ENCODE peak calls at places on chromosomes 13 and 19, in nine cellular contexts. Y, Q, N, E, R, H, B, P and C are unnamed samples.

GRCh38 chr19:5093953-5094718 is 125.2 kb downstream of the KDM4B start:
- DNase-seq in Y (no peak), Q (peak; percentile 48), N (no peak), E (no peak), R (no peak), H (no peak), B (no peak), P (no peak), C (no peak)

GRCh38 chr19:10151521-10151920 is 31.8 kb upstream of the EIF3G start:
- DNase-seq in Y (no peak), Q (no peak), N (no peak), E (no peak), R (no peak), H (no peak), B (no peak), P (no peak), C (no peak)

GRCh38 chr19:8355631-8356402 is 8.1 kb upstream of the ANGPTL4 start:
- DNase-seq in Y (no peak), Q (no peak), N (no peak), E (no peak), R (peak; percentile 99), H (no peak), B (no peak), P (peak; percentile 99), C (no peak)

GRCh38 chr13:97018029-97018819 is 23.9 kb upstream of the OXGR1 start:
- DNase-seq in Y (no peak), Q (peak; percentile 47), N (no peak), E (no peak), R (peak; percentile 73), H (peak; percentile 35), B (no peak), P (peak; percentile 66), C (peak; percentile 37)

GRCh38 chr13:100815476-100816046 is 141.0 kb upstream of the TMTC4 start:
- DNase-seq in Y (no peak), Q (no peak), N (no peak), E (peak; percentile 3), R (no peak), H (no peak), B (no peak), P (no peak), C (no peak)

GRCh38 chr13:24348797-24349515 is 39.6 kb downstream of the C1QTNF9 start:
- DNase-seq in Y (no peak), Q (no peak), N (no peak), E (no peak), R (peak; percentile 7), H (peak; percentile 91), B (no peak), P (no peak), C (no peak)

GRCh38 chr13:94978516-94978915 is 266.2 kb upstream of the SOX21 start:
- DNase-seq in Y (no peak), Q (no peak), N (no peak), E (no peak), R (peak; percentile 57), H (no peak), B (no peak), P (no peak), C (no peak)

GRCh38 chr13:97932006-97932405 is 21.5 kb upstream of the IPO5 start:
- DNase-seq in Y (no peak), Q (no peak), N (no peak), E (no peak), R (no peak), H (no peak), B (no peak), P (no peak), C (no peak)

GRCh38 chr19:51727349-51727880 is 3.6 kb upstream of the HAS1 start:
- DNase-seq in Y (no peak), Q (no peak), N (no peak), E (no peak), R (peak; percentile 92), H (no peak), B (no peak), P (peak; percentile 16), C (no peak)

GRCh38 chr13:53042897-53043296 is 14.3 kb downstream of the OLFM4 start:
- DNase-seq in Y (no peak), Q (no peak), N (no peak), E (no peak), R (no peak), H (no peak), B (no peak), P (no peak), C (no peak)

GRCh38 chr13:21996049-21996448 is 325.2 kb downstream of the FGF9 start:
- DNase-seq in Y (no peak), Q (no peak), N (no peak), E (no peak), R (no peak), H (no peak), B (no peak), P (no peak), C (no peak)

GRCh38 chr19:41893899-41894298 is 10.9 kb downstream of the ARHGEF1 start:
- DNase-seq in Y (no peak), Q (no peak), N (no peak), E (no peak), R (peak; percentile 32), H (no peak), B (no peak), P (peak; percentile 15), C (peak; percentile 48)

GRCh38 chr19:47726467-47726866 is 13.2 kb downstream of the EHD2 start:
- DNase-seq in Y (no peak), Q (no peak), N (no peak), E (no peak), R (peak; percentile 76), H (no peak), B (no peak), P (no peak), C (no peak)

GRCh38 chr19:16024266-16025107 is 51.8 kb upstream of the TPM4 start:
- DNase-seq in Y (no peak), Q (no peak), N (no peak), E (no peak), R (no peak), H (no peak), B (no peak), P (no peak), C (no peak)

DNA sequence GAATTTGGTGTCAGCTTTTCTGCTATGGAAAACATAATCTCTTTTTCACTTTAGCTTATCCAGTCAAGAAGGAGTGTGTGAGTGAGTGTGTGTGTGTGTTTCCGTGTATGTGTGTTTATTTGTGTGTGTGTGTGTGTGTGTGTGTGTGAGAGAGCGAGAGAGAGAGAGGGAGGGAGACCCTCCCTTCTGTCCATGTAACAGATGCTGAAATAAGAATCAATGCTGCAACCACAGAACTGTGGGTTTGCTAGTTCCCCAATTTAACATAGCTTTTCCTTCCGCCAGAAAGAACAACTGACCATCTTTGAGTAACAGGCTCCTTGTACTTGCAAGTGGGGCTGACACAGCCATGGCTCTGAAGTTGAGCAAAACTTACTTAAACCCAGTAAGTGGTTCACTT is 5.2 kb downstream of the LCP1 start:
- DNase-seq in Y (no peak), Q (no peak), N (no peak), E (no peak), R (no peak), H (no peak), B (no peak), P (no peak), C (peak; percentile 53)
- H3K4me3 ChIP-seq in Y (no peak overlapping the region), Q (no peak overlapping the region), N (peak overlapping the region; percentile 88), E (no peak overlapping the region), R (no peak overlapping the region), H (no peak overlapping the region), B (no peak overlapping the region), P (no peak overlapping the region), C (no peak overlapping the region)

DNA sequence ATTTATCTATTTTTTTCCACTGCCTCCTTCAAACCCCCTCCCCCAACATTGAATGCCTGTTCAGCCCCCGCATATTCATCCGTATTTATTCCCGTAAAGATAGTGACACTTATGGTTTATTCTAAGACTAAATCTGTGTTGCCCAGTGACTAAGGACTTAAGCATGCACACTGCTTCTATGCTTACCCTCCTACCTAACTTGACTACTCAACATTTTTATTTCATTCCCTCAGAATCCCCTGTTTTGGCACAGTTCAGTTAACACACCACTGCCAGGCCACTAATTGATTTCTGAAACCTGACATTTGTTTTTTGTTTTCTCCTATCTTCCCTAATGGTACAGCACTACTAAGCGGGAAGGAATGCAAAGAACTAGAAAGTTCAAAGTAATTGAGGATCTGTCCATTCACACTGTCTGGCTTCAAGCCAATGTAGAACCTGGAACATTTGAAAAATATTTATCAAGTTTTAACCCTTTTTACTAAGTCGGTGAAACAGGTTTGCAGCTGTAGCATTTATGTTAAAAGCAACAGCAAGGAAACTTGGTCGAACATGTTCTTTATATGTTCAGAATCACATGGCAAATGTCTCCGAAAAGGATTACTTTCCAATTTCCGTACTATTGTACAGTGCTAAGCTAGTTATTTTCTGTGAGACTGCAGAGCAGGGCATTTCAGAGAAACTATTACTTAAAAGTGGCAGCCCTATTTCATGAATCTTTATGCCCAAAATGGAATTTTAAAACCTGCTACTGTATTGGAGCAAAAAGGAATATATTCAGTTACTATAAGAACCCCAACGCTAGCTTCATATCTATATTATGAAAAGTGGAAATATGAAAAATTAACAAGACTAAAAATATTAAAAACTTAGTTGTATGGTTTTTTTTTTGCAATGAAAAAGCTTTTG is 2.5 kb upstream of the KLF5 start:
- DNase-seq in Y (peak; percentile 56), Q (no peak), N (no peak), E (no peak), R (peak; percentile 83), H (no peak), B (no peak), P (peak; percentile 76), C (no peak)
- H3K4me3 ChIP-seq in Y (peak overlapping the region; percentile 45), Q (no peak overlapping the region), N (no peak overlapping the region), E (no peak overlapping the region), R (no peak overlapping the region), H (no peak overlapping the region), B (no peak overlapping the region), P (no peak overlapping the region), C (no peak overlapping the region)

DNA sequence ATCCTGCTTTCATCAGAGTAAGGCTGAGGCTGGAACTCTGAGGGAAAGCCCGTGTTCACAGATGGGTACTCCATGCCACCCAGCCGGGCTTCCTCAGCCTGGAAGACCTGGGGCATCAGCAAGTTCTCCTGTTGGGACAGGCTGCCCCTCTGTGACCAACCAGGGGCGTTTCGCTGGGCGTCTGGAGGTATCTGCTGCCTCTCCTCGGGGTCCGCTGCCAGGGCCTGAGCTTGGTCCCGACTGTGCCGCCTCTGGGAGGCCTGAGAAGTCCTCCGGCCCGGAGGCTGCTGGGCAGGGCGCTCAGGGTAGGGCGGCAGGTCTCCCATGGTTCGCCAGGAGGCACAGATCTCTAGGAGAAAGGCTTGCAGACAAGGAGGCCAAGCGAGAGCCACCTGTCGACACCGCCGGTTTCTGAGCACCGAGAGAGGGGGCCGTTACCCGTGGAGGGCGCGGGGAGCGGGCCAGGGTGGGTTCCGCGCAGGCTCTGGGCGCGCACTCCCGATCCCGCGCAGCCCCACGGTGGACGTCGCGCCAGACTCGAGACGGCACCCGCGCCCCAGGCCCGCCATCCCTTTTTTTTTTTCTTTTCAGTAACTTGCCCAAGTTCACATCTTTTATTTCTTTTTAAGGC is at the start of gene RSPH6A:
- DNase-seq in Y (no peak), Q (peak; percentile 16), N (no peak), E (no peak), R (no peak), H (no peak), B (no peak), P (no peak), C (no peak)
- H3K4me3 ChIP-seq in Y (no peak within 1 kb of the TSS), Q (no peak within 1 kb of the TSS), N (no peak within 1 kb of the TSS), E (peak within 1 kb of the TSS; percentile 52), R (no peak within 1 kb of the TSS), H (peak within 1 kb of the TSS; percentile 19), B (peak within 1 kb of the TSS; percentile 22), P (peak within 1 kb of the TSS; percentile 37), C (no peak within 1 kb of the TSS)

DNA sequence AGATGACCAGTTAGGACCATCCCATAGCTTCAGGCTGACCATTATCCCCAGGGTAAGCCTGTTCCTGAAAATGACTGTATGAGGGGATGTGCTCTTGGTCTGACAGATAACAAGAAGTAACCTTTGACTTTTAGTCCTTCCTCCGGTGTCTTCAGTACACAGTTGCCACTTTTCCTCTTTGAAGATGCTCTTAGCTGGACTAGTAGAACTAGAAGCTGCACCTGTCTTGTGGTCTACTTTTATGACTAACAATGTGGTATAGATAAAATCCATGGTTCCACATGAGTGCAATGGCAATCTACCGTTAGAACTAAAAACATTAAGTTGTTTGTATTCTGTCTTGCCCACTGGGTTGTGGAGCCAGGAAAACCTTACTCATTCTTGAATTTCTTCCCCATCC is 5.9 kb upstream of the RUBCNL start:
- DNase-seq in Y (no peak), Q (no peak), N (no peak), E (no peak), R (no peak), H (no peak), B (no peak), P (no peak), C (peak; percentile 98)
- H3K4me3 ChIP-seq in Y (no peak overlapping the region), Q (no peak overlapping the region), N (no peak overlapping the region), E (no peak overlapping the region), R (no peak overlapping the region), H (no peak overlapping the region), B (no peak overlapping the region), P (no peak overlapping the region), C (peak overlapping the region; percentile 17)